ENCODE peak calls at places on chromosome 14, in five cellular contexts. Y, V, O, J and U are unnamed samples.

GRCh38 chr14:25032092-25032784 is 17.7 kb downstream of the STXBP6 start:
- DNase-seq in V (no peak), O (peak; percentile 65), Y (no peak), J (no peak), U (peak; percentile 44)

GRCh38 chr14:23640524-23641141 is 4.5 kb downstream of the DHRS2 start:
- DNase-seq in V (peak; percentile 72), Y (peak; percentile 67), J (no peak), O (peak; percentile 48), U (no peak)

GRCh38 chr14:74591394-74591793 is 20.6 kb downstream of the LTBP2 start:
- DNase-seq in O (no peak), Y (no peak), V (no peak), J (no peak), U (no peak)

GRCh38 chr14:30064454-30064853 is 136.8 kb upstream of the PRKD1 start:
- DNase-seq in J (no peak), V (peak; percentile 14), O (no peak), Y (no peak), U (no peak)

GRCh38 chr14:30387856-30388255 is 171.1 kb upstream of the G2E3 start:
- DNase-seq in J (no peak), V (no peak), Y (no peak), O (no peak), U (peak; percentile 40)

GRCh38 chr14:61645247-61645646 is 50.1 kb upstream of the HIF1A start:
- DNase-seq in J (no peak), O (no peak), Y (no peak), V (no peak), U (no peak)

GRCh38 chr14:23112359-23113178 is 6.5 kb downstream of the CEBPE start:
- DNase-seq in O (no peak), Y (peak; percentile 21), V (no peak), J (no peak), U (no peak)

GRCh38 chr14:71183856-71184255 is 276.6 kb downstream of the PCNX1 start:
- DNase-seq in J (no peak), O (no peak), V (no peak), Y (no peak), U (no peak)

GRCh38 chr14:85867450-85867849 is 337.5 kb downstream of the FLRT2 start:
- DNase-seq in J (no peak), Y (no peak), V (no peak), O (peak; percentile 53), U (peak; percentile 17)